ENCODE peak calls at places on chromosomes 11 and 22, in five cellular contexts. V, B, Z, I and D are unnamed samples.

GRCh38 chr22:28812491-28812890 is 12.1 kb upstream of the XBP1 start:
- DNase-seq in V (no peak), B (no peak), Z (peak; percentile 42), I (no peak), D (no peak)

GRCh38 chr11:121099885-121100284 is 1.2 kb upstream of the TECTA start:
- DNase-seq in V (no peak), B (no peak), Z (no peak), I (no peak), D (no peak)

GRCh38 chr11:70304208-70304603 is 33.7 kb downstream of the PPFIA1 start:
- DNase-seq in V (no peak), B (no peak), Z (no peak), I (no peak), D (no peak)

GRCh38 chr11:76686261-76687079 is 15.9 kb upstream of the LRRC32 start:
- DNase-seq in V (no peak), B (no peak), Z (no peak), I (no peak), D (no peak)

GRCh38 chr11:7657306-7658025 is 15.8 kb downstream of the CYB5R2 start:
- DNase-seq in V (peak; percentile 47), B (no peak), Z (peak; percentile 49), I (peak; percentile 77), D (no peak)

GRCh38 chr22:20569059-20570058 is 61.9 kb downstream of the MED15 start:
- DNase-seq in V (peak; percentile 81), B (peak; percentile 74), Z (no peak), I (peak; percentile 75), D (peak; percentile 92)

GRCh38 chr22:36191106-36191836 is 10.3 kb downstream of the APOL4 start:
- DNase-seq in V (no peak), B (no peak), Z (no peak), I (no peak), D (no peak)

GRCh38 chr11:118605116-118605867 is 2.1 kb upstream of the PHLDB1 start:
- DNase-seq in V (no peak), B (no peak), Z (no peak), I (no peak), D (no peak)

GRCh38 chr11:118084247-118084646 is 2.5 kb downstream of the SMIM35 start:
- DNase-seq in V (no peak), B (no peak), Z (peak; percentile 60), I (no peak), D (no peak)

DNA sequence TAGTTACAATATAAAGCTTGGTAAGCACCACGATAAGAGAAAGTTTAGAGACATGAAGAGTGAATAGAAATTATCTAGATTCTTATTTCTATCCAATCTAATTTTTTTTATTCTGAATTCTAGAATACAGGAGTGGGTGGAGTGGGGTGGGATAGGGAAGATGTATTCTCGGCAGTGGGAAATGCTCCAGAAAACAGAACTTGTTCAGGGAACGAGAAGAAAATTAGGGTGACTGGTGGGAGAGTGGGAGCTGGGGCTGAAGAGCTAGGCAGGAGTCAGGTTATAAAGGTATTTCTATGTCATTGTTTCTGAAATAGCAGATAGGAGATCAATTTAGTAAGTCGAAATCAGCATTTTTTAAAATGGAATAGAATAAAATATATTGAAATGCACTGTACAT is 53.2 kb upstream of the APOA1 start:
- DNase-seq in V (no peak), B (no peak), Z (no peak), I (no peak), D (no peak)
- H3K27ac ChIP-seq in V (no peak overlapping the region), B (no peak overlapping the region), Z (no peak overlapping the region), I (no peak overlapping the region), D (no peak overlapping the region)

GRCh38 chr11:62647609-62648005 is 1.2 kb upstream of the GANAB start:
- DNase-seq in V (no peak), B (no peak), Z (no peak), I (no peak), D (no peak)

GRCh38 chr11:62645660-62645933 is 816 bp downstream of the GANAB start:
- DNase-seq in V (no peak), B (no peak), Z (no peak), I (no peak), D (no peak)

GRCh38 chr11:62648185-62648966 is 2.0 kb upstream of the GANAB start:
- DNase-seq in V (no peak), B (no peak), Z (no peak), I (no peak), D (no peak)

GRCh38 chr11:62645934-62646824 is at the start of gene GANAB:
- DNase-seq in V (peak; percentile 99), B (peak; percentile 99), Z (peak; percentile 99), I (peak; percentile 97), D (peak; percentile 99)

DNA sequence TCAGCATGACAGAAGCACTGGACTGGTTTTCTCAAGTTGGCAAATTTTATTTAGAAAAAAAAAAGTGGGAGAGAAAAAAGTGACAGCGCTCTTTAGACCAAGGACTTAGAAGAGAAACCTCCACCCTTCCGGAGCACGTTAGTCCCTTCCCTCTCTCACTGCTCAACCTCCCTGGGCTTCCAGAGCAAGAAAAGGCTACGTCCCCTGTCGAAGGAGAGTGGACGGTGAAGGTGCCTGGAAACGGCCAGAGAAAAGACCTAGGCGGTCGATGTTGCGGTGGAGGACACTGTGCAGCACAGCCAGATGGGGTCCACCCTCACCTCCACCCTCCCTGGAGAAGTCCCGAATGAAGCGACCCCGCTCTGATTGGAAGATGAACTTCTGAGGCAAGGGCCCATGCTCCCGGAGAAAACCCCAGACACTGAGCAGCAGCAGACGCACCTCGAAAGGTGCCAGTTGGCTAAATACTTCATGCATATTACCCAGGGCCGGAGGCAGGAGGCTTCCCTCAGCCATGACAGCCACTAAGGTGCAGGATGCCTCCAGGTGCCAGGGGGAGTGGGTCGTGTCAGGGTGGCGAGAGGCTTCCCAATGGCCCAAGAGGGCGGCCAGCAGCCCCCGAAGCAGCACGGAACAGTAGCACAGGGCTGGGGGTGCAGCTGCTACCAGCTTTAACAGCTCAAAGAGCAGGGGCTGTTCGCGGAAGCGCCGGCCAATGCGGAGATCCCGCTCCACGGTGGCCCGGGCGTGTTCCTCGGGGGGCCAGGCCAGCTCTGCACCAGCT is 604 bp upstream of the GANAB start:
- DNase-seq in V (no peak), B (no peak), Z (no peak), I (no peak), D (no peak)
- H3K4me3 ChIP-seq in V (peak overlapping the region; percentile 100), B (peak overlapping the region; percentile 11), Z (no peak overlapping the region), I (no peak overlapping the region), D (no peak overlapping the region)

GRCh38 chr11:112958670-112959069 is 2.5 kb upstream of the NCAM1 start:
- DNase-seq in V (no peak), B (no peak), Z (no peak), I (peak; percentile 12), D (no peak)
- H3K9me3 ChIP-seq in V (no peaks in the 10 kb centered on the region), B (no peaks in the 10 kb centered on the region), Z (no peaks in the 10 kb centered on the region), I (no peaks in the 10 kb centered on the region), D (no peaks in the 10 kb centered on the region)

GRCh38 chr22:32991353-32992115 is 66.6 kb downstream of the SYN3 start:
- DNase-seq in V (no peak), B (no peak), Z (no peak), I (no peak), D (no peak)

GRCh38 chr22:32985899-32986772 is 72.0 kb downstream of the SYN3 start:
- DNase-seq in V (peak; percentile 51), B (no peak), Z (peak; percentile 71), I (peak; percentile 61), D (peak; percentile 17)

GRCh38 chr22:32990187-32990586 is 68.0 kb downstream of the SYN3 start:
- DNase-seq in V (no peak), B (no peak), Z (no peak), I (no peak), D (no peak)

GRCh38 chr22:32987081-32987631 is 71.0 kb downstream of the SYN3 start:
- DNase-seq in V (no peak), B (no peak), Z (no peak), I (no peak), D (no peak)

DNA sequence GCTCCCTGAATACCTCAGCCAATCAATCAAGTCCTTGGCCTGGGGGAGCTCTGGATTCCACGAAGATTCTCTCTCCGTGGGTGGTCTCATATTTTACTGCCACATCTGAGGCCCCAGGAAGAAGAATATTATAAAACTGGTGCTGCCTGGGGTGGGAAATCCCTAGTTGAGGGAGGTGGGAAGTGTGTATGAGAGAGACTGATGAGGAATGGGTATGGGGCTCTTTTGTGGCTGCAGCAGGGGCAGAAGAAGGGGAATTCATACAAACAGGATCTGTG is 71.5 kb downstream of the SYN3 start:
- DNase-seq in V (no peak), B (no peak), Z (no peak), I (no peak), D (no peak)
- H3K27ac ChIP-seq in V (no peak overlapping the region), B (no peak overlapping the region), Z (no peak overlapping the region), I (no peak overlapping the region), D (no peak overlapping the region)

GRCh38 chr22:31217890-31218287 is 5.8 kb downstream of the LIMK2 start:
- DNase-seq in V (no peak), B (no peak), Z (no peak), I (no peak), D (no peak)
- H3K4me3 ChIP-seq in V (peak overlapping the region; percentile 10), B (no peak overlapping the region), Z (no peak overlapping the region), I (no peak overlapping the region), D (no peak overlapping the region)

GRCh38 chr22:10727393-10727792 is 4800.6 kb upstream of the OR11H1 start:
- DNase-seq in V (no peak), B (no peak), Z (no peak), I (no peak), D (no peak)
- H3K9me3 ChIP-seq in V (peaks cover 84% of the 10 kb centered on the region), B (peaks cover 32% of the 10 kb centered on the region), Z (no peaks in the 10 kb centered on the region), I (peaks cover 10% of the 10 kb centered on the region), D (peaks cover 42% of the 10 kb centered on the region)

GRCh38 chr11:116694017-116694725 is 78.6 kb downstream of the BUD13 start:
- DNase-seq in V (no peak), B (no peak), Z (no peak), I (no peak), D (no peak)

GRCh38 chr11:116691779-116692178 is 81.0 kb downstream of the BUD13 start:
- DNase-seq in V (no peak), B (peak; percentile 37), Z (peak; percentile 46), I (no peak), D (peak; percentile 27)

GRCh38 chr11:116693206-116694016 is 79.4 kb downstream of the BUD13 start:
- DNase-seq in V (no peak), B (no peak), Z (no peak), I (no peak), D (no peak)

GRCh38 chr11:116690623-116691022 is 82.2 kb downstream of the BUD13 start:
- DNase-seq in V (no peak), B (no peak), Z (no peak), I (no peak), D (no peak)

DNA sequence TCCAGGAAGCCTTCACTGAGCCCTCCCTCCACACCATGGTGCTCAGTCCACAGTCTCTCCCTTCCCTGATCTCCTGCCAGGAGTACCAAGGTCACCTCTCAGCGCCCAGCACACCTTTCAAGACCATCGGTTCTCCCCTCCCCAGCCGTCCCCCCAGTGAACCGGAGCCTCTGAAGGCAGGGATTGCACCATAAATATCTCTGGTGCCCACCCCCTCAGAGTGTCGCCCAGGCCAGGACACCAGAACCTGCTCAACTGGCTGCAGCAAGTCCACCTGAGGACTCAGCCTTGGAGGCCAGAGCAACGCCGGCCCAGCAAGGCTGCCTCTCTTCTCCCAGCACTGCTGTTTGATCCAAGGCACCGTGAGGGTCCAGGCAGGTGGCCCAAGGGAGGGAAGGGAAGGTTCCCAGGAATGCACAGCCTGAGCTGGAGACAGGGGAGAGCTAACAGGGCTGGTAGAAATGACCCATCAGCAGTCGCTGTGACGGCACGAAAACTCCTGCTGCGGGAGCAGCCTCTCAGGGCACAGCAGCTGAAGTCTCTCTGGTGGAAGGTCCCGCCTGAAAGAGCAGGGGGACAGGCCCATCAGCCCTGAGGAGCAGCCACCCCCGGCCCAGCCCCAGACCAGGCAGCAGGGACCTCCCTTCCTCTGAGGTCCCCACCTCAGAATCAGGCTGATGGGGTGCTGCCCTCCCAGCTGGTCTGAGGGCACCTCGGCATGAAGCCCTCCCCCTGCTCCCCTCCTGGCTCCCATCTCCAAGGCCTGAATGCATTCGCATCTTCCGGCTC is 80.3 kb downstream of the BUD13 start:
- DNase-seq in V (no peak), B (no peak), Z (no peak), I (no peak), D (no peak)
- H3K27ac ChIP-seq in V (no peak overlapping the region), B (no peak overlapping the region), Z (no peak overlapping the region), I (no peak overlapping the region), D (no peak overlapping the region)

GRCh38 chr11:119626910-119627305 is 102.1 kb downstream of the NECTIN1 start:
- DNase-seq in V (no peak), B (no peak), Z (no peak), I (no peak), D (no peak)
- H3K4me3 ChIP-seq in V (no peak overlapping the region), B (no peak overlapping the region), Z (no peak overlapping the region), I (no peak overlapping the region), D (no peak overlapping the region)